ENCODE peak calls at places on chromosomes 7 and 10, in nine cellular contexts. One of them, this sample, is unnamed.

GRCh38 chr7:16356241-16356958 is 64.9 kb downstream of the CRPPA start:
- DNase-seq in hepatocyte: no peak
- DNase-seq in fibroblast of the aortic adventitia: peak
- DNase-seq in stimulated activated CD4-positive, alpha-beta T cell treated with anti-CD3 and anti-CD28 coated beads, Interleukin-12 subunit alpha, Interleukin-12 subunit beta, amount 100 ng/mL, for 4 hours: no peak
- DNase-seq in IMR-90: peak
- DNase-seq in BJ: peak
- DNase-seq in stromal cell of bone marrow: no peak
- DNase-seq in HEK293T: no peak
- DNase-seq in activated naive CD4-positive, alpha-beta T cell treated with anti-CD3 and anti-CD28 coated beads, Interleukin-2, amount 10 ng/mL, durations not matched to agents 7 days and 5 days: no peak
- DNase-seq in this sample: no peak

GRCh38 chr10:124697837-124698559 is 46.2 kb downstream of the FAM53B start:
- DNase-seq in fibroblast of the aortic adventitia: no peak
- DNase-seq in stimulated activated CD4-positive, alpha-beta T cell treated with anti-CD3 and anti-CD28 coated beads, Interleukin-12 subunit alpha, Interleukin-12 subunit beta, amount 100 ng/mL, for 4 hours: peak
- DNase-seq in BJ: no peak
- DNase-seq in activated naive CD4-positive, alpha-beta T cell treated with anti-CD3 and anti-CD28 coated beads, Interleukin-2, amount 10 ng/mL, durations not matched to agents 7 days and 5 days: peak
- DNase-seq in stromal cell of bone marrow: no peak
- DNase-seq in HEK293T: no peak
- DNase-seq in IMR-90: peak
- DNase-seq in hepatocyte: no peak
- DNase-seq in this sample: peak

GRCh38 chr10:3173173-3173878 is 744 bp upstream of the PITRM1 start:
- DNase-seq in fibroblast of the aortic adventitia: no peak
- DNase-seq in stromal cell of bone marrow: no peak
- DNase-seq in IMR-90: no peak
- DNase-seq in activated naive CD4-positive, alpha-beta T cell treated with anti-CD3 and anti-CD28 coated beads, Interleukin-2, amount 10 ng/mL, durations not matched to agents 7 days and 5 days: no peak
- DNase-seq in stimulated activated CD4-positive, alpha-beta T cell treated with anti-CD3 and anti-CD28 coated beads, Interleukin-12 subunit alpha, Interleukin-12 subunit beta, amount 100 ng/mL, for 4 hours: no peak
- DNase-seq in HEK293T: peak
- DNase-seq in BJ: no peak
- DNase-seq in hepatocyte: no peak
- DNase-seq in this sample: peak

GRCh38 chr10:57338823-57339558 is 928.7 kb downstream of the IPMK start:
- DNase-seq in stimulated activated CD4-positive, alpha-beta T cell treated with anti-CD3 and anti-CD28 coated beads, Interleukin-12 subunit alpha, Interleukin-12 subunit beta, amount 100 ng/mL, for 4 hours: no peak
- DNase-seq in stromal cell of bone marrow: peak
- DNase-seq in activated naive CD4-positive, alpha-beta T cell treated with anti-CD3 and anti-CD28 coated beads, Interleukin-2, amount 10 ng/mL, durations not matched to agents 7 days and 5 days: no peak
- DNase-seq in BJ: peak
- DNase-seq in IMR-90: peak
- DNase-seq in HEK293T: peak
- DNase-seq in fibroblast of the aortic adventitia: peak
- DNase-seq in hepatocyte: peak
- DNase-seq in this sample: peak

GRCh38 chr10:127496045-127496444 is 53.1 kb upstream of the NPS start:
- DNase-seq in fibroblast of the aortic adventitia: no peak
- DNase-seq in BJ: no peak
- DNase-seq in IMR-90: no peak
- DNase-seq in hepatocyte: no peak
- DNase-seq in stromal cell of bone marrow: no peak
- DNase-seq in activated naive CD4-positive, alpha-beta T cell treated with anti-CD3 and anti-CD28 coated beads, Interleukin-2, amount 10 ng/mL, durations not matched to agents 7 days and 5 days: no peak
- DNase-seq in stimulated activated CD4-positive, alpha-beta T cell treated with anti-CD3 and anti-CD28 coated beads, Interleukin-12 subunit alpha, Interleukin-12 subunit beta, amount 100 ng/mL, for 4 hours: no peak
- DNase-seq in HEK293T: no peak
- DNase-seq in this sample: no peak

GRCh38 chr10:47348138-47348651 is at the start of gene RBP3:
- DNase-seq in hepatocyte: no peak
- DNase-seq in activated naive CD4-positive, alpha-beta T cell treated with anti-CD3 and anti-CD28 coated beads, Interleukin-2, amount 10 ng/mL, durations not matched to agents 7 days and 5 days: no peak
- DNase-seq in BJ: no peak
- DNase-seq in stromal cell of bone marrow: no peak
- DNase-seq in IMR-90: no peak
- DNase-seq in fibroblast of the aortic adventitia: no peak
- DNase-seq in stimulated activated CD4-positive, alpha-beta T cell treated with anti-CD3 and anti-CD28 coated beads, Interleukin-12 subunit alpha, Interleukin-12 subunit beta, amount 100 ng/mL, for 4 hours: no peak
- DNase-seq in HEK293T: no peak
- DNase-seq in this sample: no peak

GRCh38 chr10:126302831-126303230 is 85.4 kb downstream of the ADAM12 start:
- DNase-seq in IMR-90: peak
- DNase-seq in activated naive CD4-positive, alpha-beta T cell treated with anti-CD3 and anti-CD28 coated beads, Interleukin-2, amount 10 ng/mL, durations not matched to agents 7 days and 5 days: no peak
- DNase-seq in hepatocyte: no peak
- DNase-seq in stimulated activated CD4-positive, alpha-beta T cell treated with anti-CD3 and anti-CD28 coated beads, Interleukin-12 subunit alpha, Interleukin-12 subunit beta, amount 100 ng/mL, for 4 hours: no peak
- DNase-seq in fibroblast of the aortic adventitia: no peak
- DNase-seq in BJ: no peak
- DNase-seq in stromal cell of bone marrow: peak
- DNase-seq in HEK293T: no peak
- DNase-seq in this sample: no peak

GRCh38 chr7:135601182-135601581 is 43.5 kb downstream of the NUP205 start:
- DNase-seq in hepatocyte: peak
- DNase-seq in activated naive CD4-positive, alpha-beta T cell treated with anti-CD3 and anti-CD28 coated beads, Interleukin-2, amount 10 ng/mL, durations not matched to agents 7 days and 5 days: no peak
- DNase-seq in fibroblast of the aortic adventitia: peak
- DNase-seq in BJ: no peak
- DNase-seq in HEK293T: no peak
- DNase-seq in stromal cell of bone marrow: no peak
- DNase-seq in IMR-90: peak
- DNase-seq in stimulated activated CD4-positive, alpha-beta T cell treated with anti-CD3 and anti-CD28 coated beads, Interleukin-12 subunit alpha, Interleukin-12 subunit beta, amount 100 ng/mL, for 4 hours: no peak
- DNase-seq in this sample: no peak

GRCh38 chr10:15719899-15720634 is at the start of gene ITGA8:
- DNase-seq in fibroblast of the aortic adventitia: peak
- DNase-seq in hepatocyte: peak
- DNase-seq in stromal cell of bone marrow: no peak
- DNase-seq in IMR-90: no peak
- DNase-seq in BJ: no peak
- DNase-seq in HEK293T: peak
- DNase-seq in stimulated activated CD4-positive, alpha-beta T cell treated with anti-CD3 and anti-CD28 coated beads, Interleukin-12 subunit alpha, Interleukin-12 subunit beta, amount 100 ng/mL, for 4 hours: no peak
- DNase-seq in activated naive CD4-positive, alpha-beta T cell treated with anti-CD3 and anti-CD28 coated beads, Interleukin-2, amount 10 ng/mL, durations not matched to agents 7 days and 5 days: no peak
- DNase-seq in this sample: peak

GRCh38 chr7:108266489-108266888 is 136.3 kb upstream of the LAMB4 start:
- DNase-seq in hepatocyte: no peak
- DNase-seq in HEK293T: no peak
- DNase-seq in fibroblast of the aortic adventitia: no peak
- DNase-seq in IMR-90: no peak
- DNase-seq in stromal cell of bone marrow: no peak
- DNase-seq in activated naive CD4-positive, alpha-beta T cell treated with anti-CD3 and anti-CD28 coated beads, Interleukin-2, amount 10 ng/mL, durations not matched to agents 7 days and 5 days: no peak
- DNase-seq in stimulated activated CD4-positive, alpha-beta T cell treated with anti-CD3 and anti-CD28 coated beads, Interleukin-12 subunit alpha, Interleukin-12 subunit beta, amount 100 ng/mL, for 4 hours: no peak
- DNase-seq in BJ: no peak
- DNase-seq in this sample: no peak

GRCh38 chr10:63376560-63377304 is 89.0 kb downstream of the JMJD1C start:
- DNase-seq in fibroblast of the aortic adventitia: peak
- DNase-seq in BJ: peak
- DNase-seq in IMR-90: peak
- DNase-seq in activated naive CD4-positive, alpha-beta T cell treated with anti-CD3 and anti-CD28 coated beads, Interleukin-2, amount 10 ng/mL, durations not matched to agents 7 days and 5 days: no peak
- DNase-seq in hepatocyte: no peak
- DNase-seq in stromal cell of bone marrow: peak
- DNase-seq in stimulated activated CD4-positive, alpha-beta T cell treated with anti-CD3 and anti-CD28 coated beads, Interleukin-12 subunit alpha, Interleukin-12 subunit beta, amount 100 ng/mL, for 4 hours: no peak
- DNase-seq in HEK293T: no peak
- DNase-seq in this sample: peak

GRCh38 chr10:130721971-130722370 is 585.8 kb downstream of the GLRX3 start:
- DNase-seq in stimulated activated CD4-positive, alpha-beta T cell treated with anti-CD3 and anti-CD28 coated beads, Interleukin-12 subunit alpha, Interleukin-12 subunit beta, amount 100 ng/mL, for 4 hours: no peak
- DNase-seq in BJ: no peak
- DNase-seq in fibroblast of the aortic adventitia: no peak
- DNase-seq in IMR-90: no peak
- DNase-seq in stromal cell of bone marrow: no peak
- DNase-seq in activated naive CD4-positive, alpha-beta T cell treated with anti-CD3 and anti-CD28 coated beads, Interleukin-2, amount 10 ng/mL, durations not matched to agents 7 days and 5 days: no peak
- DNase-seq in hepatocyte: no peak
- DNase-seq in HEK293T: no peak
- DNase-seq in this sample: no peak

GRCh38 chr7:74371381-74372059 is 82.2 kb upstream of the GTF2IRD1 start:
- DNase-seq in HEK293T: no peak
- DNase-seq in fibroblast of the aortic adventitia: no peak
- DNase-seq in stimulated activated CD4-positive, alpha-beta T cell treated with anti-CD3 and anti-CD28 coated beads, Interleukin-12 subunit alpha, Interleukin-12 subunit beta, amount 100 ng/mL, for 4 hours: no peak
- DNase-seq in BJ: no peak
- DNase-seq in hepatocyte: peak
- DNase-seq in IMR-90: no peak
- DNase-seq in activated naive CD4-positive, alpha-beta T cell treated with anti-CD3 and anti-CD28 coated beads, Interleukin-2, amount 10 ng/mL, durations not matched to agents 7 days and 5 days: no peak
- DNase-seq in stromal cell of bone marrow: no peak
- DNase-seq in this sample: peak

GRCh38 chr7:70805360-70805759 is 326.6 kb upstream of the GALNT17 start:
- DNase-seq in hepatocyte: no peak
- DNase-seq in activated naive CD4-positive, alpha-beta T cell treated with anti-CD3 and anti-CD28 coated beads, Interleukin-2, amount 10 ng/mL, durations not matched to agents 7 days and 5 days: no peak
- DNase-seq in IMR-90: no peak
- DNase-seq in HEK293T: no peak
- DNase-seq in stimulated activated CD4-positive, alpha-beta T cell treated with anti-CD3 and anti-CD28 coated beads, Interleukin-12 subunit alpha, Interleukin-12 subunit beta, amount 100 ng/mL, for 4 hours: no peak
- DNase-seq in BJ: no peak
- DNase-seq in stromal cell of bone marrow: no peak
- DNase-seq in fibroblast of the aortic adventitia: no peak
- DNase-seq in this sample: peak

GRCh38 chr10:75530337-75530736 is 98.9 kb downstream of the LRMDA start:
- DNase-seq in hepatocyte: no peak
- DNase-seq in HEK293T: no peak
- DNase-seq in activated naive CD4-positive, alpha-beta T cell treated with anti-CD3 and anti-CD28 coated beads, Interleukin-2, amount 10 ng/mL, durations not matched to agents 7 days and 5 days: no peak
- DNase-seq in fibroblast of the aortic adventitia: peak
- DNase-seq in stimulated activated CD4-positive, alpha-beta T cell treated with anti-CD3 and anti-CD28 coated beads, Interleukin-12 subunit alpha, Interleukin-12 subunit beta, amount 100 ng/mL, for 4 hours: no peak
- DNase-seq in stromal cell of bone marrow: peak
- DNase-seq in IMR-90: no peak
- DNase-seq in BJ: no peak
- DNase-seq in this sample: no peak

GRCh38 chr10:132560248-132560731 is 22.7 kb downstream of the INPP5A start:
- DNase-seq in BJ: no peak
- DNase-seq in stimulated activated CD4-positive, alpha-beta T cell treated with anti-CD3 and anti-CD28 coated beads, Interleukin-12 subunit alpha, Interleukin-12 subunit beta, amount 100 ng/mL, for 4 hours: no peak
- DNase-seq in fibroblast of the aortic adventitia: peak
- DNase-seq in hepatocyte: no peak
- DNase-seq in stromal cell of bone marrow: no peak
- DNase-seq in IMR-90: peak
- DNase-seq in HEK293T: no peak
- DNase-seq in activated naive CD4-positive, alpha-beta T cell treated with anti-CD3 and anti-CD28 coated beads, Interleukin-2, amount 10 ng/mL, durations not matched to agents 7 days and 5 days: no peak
- DNase-seq in this sample: no peak

GRCh38 chr7:150476819-150477631 is 26.6 kb downstream of the GIMAP8 start:
- DNase-seq in hepatocyte: no peak
- DNase-seq in IMR-90: no peak
- DNase-seq in activated naive CD4-positive, alpha-beta T cell treated with anti-CD3 and anti-CD28 coated beads, Interleukin-2, amount 10 ng/mL, durations not matched to agents 7 days and 5 days: no peak
- DNase-seq in BJ: no peak
- DNase-seq in stromal cell of bone marrow: no peak
- DNase-seq in HEK293T: no peak
- DNase-seq in fibroblast of the aortic adventitia: no peak
- DNase-seq in stimulated activated CD4-positive, alpha-beta T cell treated with anti-CD3 and anti-CD28 coated beads, Interleukin-12 subunit alpha, Interleukin-12 subunit beta, amount 100 ng/mL, for 4 hours: no peak
- DNase-seq in this sample: no peak